ENCODE peak calls at places on chromosomes 6 and 20, in nine cellular contexts. W is neural crest cell, L is tibial nerve, D is A549, O is GM12865, T is right lobe of liver, Y is B cell, K is tibial artery, R is BJ. G is an unnamed sample.

GRCh38 chr20:5413394-5413793 is 96.6 kb upstream of the PROKR2 start:
- DNase-seq in R (no peak), K (no peak), L (no peak), D (no peak), Y (no peak), W (no peak), O (no peak), T (no peak), G (no peak)

GRCh38 chr6:154986787-154987235 is 8.3 kb upstream of the TIAM2 start:
- DNase-seq in L (no peak), Y (no peak), D (no peak), O (no peak), K (no peak), R (no peak), W (no peak), T (no peak), G (no peak)

GRCh38 chr20:57884956-57885355 is 175.1 kb upstream of the PMEPA1 start:
- DNase-seq in R (no peak), T (no peak), K (no peak), W (no peak), D (no peak), Y (no peak), L (no peak), O (no peak), G (no peak)

GRCh38 chr20:58755751-58756524 is 63.3 kb downstream of the NPEPL1 start:
- DNase-seq in W (no peak), Y (no peak), R (no peak), O (no peak), D (no peak), K (no peak), T (no peak), L (no peak), G (no peak)

GRCh38 chr6:91708534-91708933 is 1121.7 kb upstream of the MAP3K7 start:
- DNase-seq in L (no peak), O (no peak), T (no peak), W (no peak), Y (no peak), R (no peak), K (no peak), D (no peak), G (no peak)

GRCh38 chr6:157831424-157832249 is 8.6 kb downstream of the SNX9 start:
- DNase-seq in T (no peak), W (no peak), K (no peak), D (no peak), R (no peak), Y (no peak), L (no peak), O (no peak), G (no peak)

GRCh38 chr20:49534314-49534713 is 33.6 kb downstream of the PTGIS start:
- DNase-seq in Y (peak; percentile 67), R (no peak), K (no peak), L (no peak), W (peak; percentile 79), O (peak; percentile 59), T (no peak), D (peak; percentile 80), G (peak; percentile 57)

GRCh38 chr6:135586844-135587243 is 89.3 kb upstream of the AHI1 start:
- DNase-seq in T (no peak), O (peak; percentile 67), L (no peak), W (no peak), D (no peak), K (no peak), Y (no peak), R (no peak), G (no peak)

GRCh38 chr6:21914121-21914973 is 320.8 kb downstream of the SOX4 start:
- DNase-seq in W (no peak), Y (no peak), T (no peak), D (no peak), K (peak; percentile 69), L (peak; percentile 45), O (no peak), R (no peak), G (peak; percentile 69)

GRCh38 chr6:73308712-73309533 is 45.2 kb downstream of the DPPA5 start:
- DNase-seq in K (no peak), T (no peak), Y (no peak), W (no peak), R (no peak), L (no peak), O (peak; percentile 28), D (peak; percentile 44), G (no peak)

GRCh38 chr6:108174371-108175175 is 8.8 kb downstream of the NR2E1 start:
- DNase-seq in O (no peak), T (no peak), L (no peak), W (peak; percentile 61), K (no peak), Y (peak; percentile 64), D (no peak), R (no peak), G (peak; percentile 21)

GRCh38 chr20:62627901-62628612 is 14.2 kb upstream of the SLCO4A1 start:
- DNase-seq in L (no peak), T (peak; percentile 35), D (no peak), Y (peak; percentile 67), K (no peak), W (no peak), O (peak; percentile 80), R (peak; percentile 19), G (no peak)

DNA sequence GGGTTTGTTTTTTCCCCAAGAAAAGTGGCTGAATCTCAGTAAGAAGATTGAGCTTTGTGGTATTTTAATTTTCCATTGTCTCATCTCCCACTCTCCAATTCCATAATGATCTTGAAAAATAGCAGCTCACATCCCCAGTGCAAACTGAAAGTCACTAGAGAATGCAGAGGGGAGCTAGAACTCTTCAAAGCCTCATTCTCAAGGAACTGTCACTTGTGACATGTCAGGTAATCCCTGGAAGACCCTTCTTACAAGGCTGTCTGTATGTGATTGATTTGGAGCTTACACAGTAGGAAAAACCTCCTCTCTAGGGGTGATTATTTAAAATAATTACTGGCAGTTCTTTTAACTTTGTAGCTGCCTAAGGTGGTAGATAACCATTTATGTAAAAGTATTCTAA is 420.4 kb downstream of the CDH26 start:
- DNase-seq in K (no peak), W (no peak), L (no peak), Y (no peak), O (no peak), D (no peak), T (no peak), R (no peak), G (no peak)
- TF ChIP-seq CTCF in K (no peak), W (no peak), L (no peak), Y (no peak), O (no peak), D (no peak), T (no peak), R (no peak), G (no peak)

DNA sequence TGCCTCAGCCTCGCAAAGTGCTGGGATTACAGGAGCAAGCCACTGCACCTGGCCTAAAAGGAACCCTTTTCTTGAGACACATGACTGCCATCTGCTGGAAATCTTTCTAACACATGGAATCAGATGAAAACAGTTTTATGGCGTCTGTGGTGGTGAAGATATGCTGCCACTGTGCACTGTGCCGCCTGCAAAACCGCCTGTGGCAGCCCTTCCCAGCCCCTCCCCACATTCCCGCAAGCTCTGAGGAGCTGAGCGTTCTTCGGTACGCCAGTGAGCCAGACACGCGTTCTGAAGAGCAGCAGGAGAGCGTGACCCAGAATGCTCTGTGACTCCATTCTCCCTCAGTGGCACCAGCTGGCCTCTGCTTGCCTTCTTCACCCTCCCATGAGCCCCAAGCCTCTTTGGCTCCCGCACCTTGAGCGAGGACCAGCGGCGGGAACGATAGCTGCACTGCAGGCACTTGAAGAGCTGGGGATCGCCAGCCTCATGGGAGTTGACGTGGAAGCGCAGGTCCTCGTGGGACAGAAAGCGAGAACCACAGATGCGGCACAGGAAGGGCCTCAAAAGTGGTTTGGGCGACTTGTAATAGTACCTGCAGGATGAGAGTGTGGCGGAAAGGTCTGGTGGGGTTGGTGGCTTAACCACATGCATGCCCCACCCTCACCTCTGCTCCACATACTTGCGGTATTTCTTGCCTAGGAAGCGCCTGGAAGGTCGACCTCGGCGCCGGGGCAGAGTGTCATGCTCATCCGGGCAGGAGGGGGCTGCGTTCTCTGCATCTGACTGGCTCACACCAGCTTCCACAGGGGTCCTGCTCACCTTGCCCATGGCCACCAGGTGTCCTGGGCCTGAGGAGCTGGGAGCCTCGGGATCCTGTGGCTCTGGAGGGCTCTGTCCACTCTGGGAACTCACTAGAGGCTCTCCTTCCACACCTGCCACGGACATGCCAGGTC is 8.7 kb downstream of the ZNF335 start:
- DNase-seq in W (no peak), O (peak; percentile 74), Y (peak; percentile 21), R (no peak), K (peak; percentile 18), L (no peak), T (peak; percentile 52), D (peak; percentile 28), G (no peak)
- TF ChIP-seq CTCF in W (peak; percentile 58), O (peak; percentile 13), Y (no peak), R (peak; percentile 36), K (peak; percentile 26), L (peak; percentile 55), T (peak; percentile 44), D (peak; percentile 40), G (no peak)

DNA sequence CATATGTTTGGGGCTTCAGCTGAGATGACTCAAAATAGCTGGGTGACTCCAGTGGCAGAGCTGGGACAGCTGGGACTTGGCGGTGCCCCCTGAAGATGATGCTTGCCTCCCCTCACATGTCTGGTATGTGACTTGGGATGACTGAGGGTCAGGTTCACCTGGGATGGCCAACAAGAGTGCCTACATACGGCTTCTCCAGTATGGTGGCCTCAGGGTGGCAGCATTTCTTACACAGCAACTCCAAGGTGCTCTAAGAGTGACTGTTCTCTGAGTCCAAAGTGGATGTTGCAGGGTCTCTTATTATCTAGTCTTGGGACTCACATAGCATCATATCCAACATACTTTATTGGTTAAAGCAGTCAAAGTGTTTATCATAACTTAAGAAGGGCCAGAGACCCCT is 87.8 kb upstream of the CENPW start:
- DNase-seq in T (no peak), D (no peak), R (no peak), L (no peak), K (no peak), O (no peak), W (no peak), Y (no peak), G (no peak)
- TF ChIP-seq CTCF in T (no peak), D (no peak), R (no peak), L (no peak), K (no peak), O (no peak), W (no peak), Y (no peak), G (no peak)

GRCh38 chr6:165685302-165685701 is 22.3 kb upstream of the PDE10A start:
- DNase-seq in K (no peak), W (no peak), D (no peak), O (no peak), R (no peak), Y (no peak), L (no peak), T (no peak), G (no peak)

GRCh38 chr6:165692106-165692653 is 29.1 kb upstream of the PDE10A start:
- DNase-seq in W (no peak), Y (no peak), T (no peak), K (no peak), O (no peak), L (no peak), R (no peak), D (no peak), G (no peak)

GRCh38 chr6:165686966-165687365 is 23.9 kb upstream of the PDE10A start:
- DNase-seq in T (no peak), W (no peak), D (no peak), L (no peak), R (no peak), Y (no peak), O (no peak), K (no peak), G (no peak)

GRCh38 chr6:165694296-165694695 is 31.3 kb upstream of the PDE10A start:
- DNase-seq in L (no peak), R (no peak), K (no peak), Y (no peak), O (no peak), T (no peak), D (no peak), W (no peak), G (no peak)

GRCh38 chr6:165689699-165690098 is 26.7 kb upstream of the PDE10A start:
- DNase-seq in L (no peak), K (no peak), Y (no peak), R (no peak), T (no peak), W (no peak), D (no peak), O (no peak), G (no peak)
- TF ChIP-seq CTCF in L (no peak), K (no peak), Y (no peak), R (no peak), T (no peak), W (peak; percentile 35), D (no peak), O (no peak), G (no peak)

G was measured in heart right ventricle.